ENCODE peak calls at places on chromosomes 11 and 22, in five cellular contexts. W, T, V, B and S are unnamed samples.

GRCh38 chr22:25091449-25091848 is 108.2 kb upstream of the CRYBB3 start:
- DNase-seq in W (no peak), V (no peak), T (no peak), B (no peak), S (no peak)

GRCh38 chr22:23305321-23305910 is 125.1 kb downstream of the BCR start:
- DNase-seq in W (peak), T (no peak), V (no peak), B (no peak), S (no peak)

GRCh38 chr11:16001899-16002426 is 354.4 kb downstream of the SOX6 start:
- DNase-seq in W (no peak), V (no peak), B (no peak), T (no peak), S (no peak)

GRCh38 chr11:12865871-12866595 is 143.1 kb upstream of the RASSF10 start:
- DNase-seq in W (no peak), B (no peak), T (no peak), V (no peak), S (no peak)

GRCh38 chr11:70281114-70281729 is 10.7 kb downstream of the PPFIA1 start:
- DNase-seq in T (no peak), B (peak), V (no peak), W (peak), S (peak)

GRCh38 chr11:131913267-131913666 is 542.9 kb downstream of the NTM start:
- DNase-seq in W (no peak), B (no peak), T (no peak), V (no peak), S (no peak)

GRCh38 chr11:30370164-30370563 is 47.3 kb downstream of the ARL14EP start:
- DNase-seq in V (no peak), B (no peak), T (no peak), W (no peak), S (no peak)

GRCh38 chr11:112613051-112613972 is 347.9 kb upstream of the NCAM1 start:
- DNase-seq in W (peak), T (no peak), B (no peak), V (no peak), S (no peak)

GRCh38 chr11:1014276-1014675 is 22.2 kb downstream of the MUC6 start:
- DNase-seq in B (no peak), T (no peak), W (no peak), V (no peak), S (no peak)

GRCh38 chr11:7671807-7672206 is 1.5 kb downstream of the CYB5R2 start:
- DNase-seq in W (no peak), T (no peak), B (no peak), V (no peak), S (no peak)

GRCh38 chr11:16926868-16927267 is 87.3 kb downstream of the PLEKHA7 start:
- DNase-seq in T (no peak), W (no peak), V (no peak), B (no peak), S (no peak)

GRCh38 chr22:39498368-39498767 is 3.7 kb upstream of the MIEF1 start:
- DNase-seq in T (no peak), W (peak), B (peak), V (no peak), S (no peak)

GRCh38 chr11:20045098-20045688 is 115.1 kb downstream of the DBX1 start:
- DNase-seq in T (no peak), B (peak), W (no peak), V (no peak), S (no peak)

GRCh38 chr22:19886605-19887250 is 32.1 kb upstream of the GNB1L start:
- DNase-seq in W (peak), B (peak), T (no peak), V (no peak), S (no peak)

GRCh38 chr22:49415219-49415951 is 412.3 kb downstream of the BRD1 start:
- DNase-seq in T (no peak), B (no peak), V (no peak), W (no peak), S (no peak)

GRCh38 chr11:126341760-126342161 is 13.7 kb upstream of the ST3GAL4 start:
- DNase-seq in W (no peak), T (no peak), B (no peak), V (no peak), S (no peak)

DNA sequence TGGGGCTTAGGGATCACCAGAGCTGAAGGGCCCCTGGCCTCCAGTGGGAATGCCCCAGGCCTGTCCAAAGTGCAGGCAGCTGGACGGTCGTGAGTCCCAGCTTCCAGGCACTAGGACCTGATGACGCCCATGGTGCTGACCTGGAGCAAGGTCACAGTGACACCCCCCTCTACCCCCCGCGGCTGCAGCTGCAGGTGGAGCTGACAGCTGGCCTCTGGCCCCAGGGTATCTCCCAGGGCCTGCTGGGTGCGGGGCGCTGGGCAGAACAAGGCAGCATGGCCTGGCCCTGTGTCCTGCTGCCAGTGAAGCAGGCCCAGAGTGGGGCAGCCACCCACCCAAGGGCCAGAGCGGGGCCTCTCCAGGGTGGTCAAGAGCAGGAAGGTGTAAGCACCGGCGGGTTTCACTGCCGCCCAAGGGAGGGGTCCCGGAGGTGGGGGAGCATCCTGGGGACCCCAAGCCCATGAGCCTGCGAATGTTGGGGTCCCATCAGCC is 553 bp upstream of the TCIRG1 start:
- DNase-seq in V (no peak), W (no peak), T (no peak), B (no peak), S (no peak)
- TF ChIP-seq CTCF in V (no peak), W (no peak), T (no peak), B (no peak), S (no peak)

GRCh38 chr22:43042101-43042780 is 27.3 kb upstream of the PACSIN2 start:
- DNase-seq in T (no peak), B (no peak), W (no peak), V (no peak), S (no peak)

GRCh38 chr22:43038325-43038724 is 23.4 kb upstream of the PACSIN2 start:
- DNase-seq in B (no peak), V (no peak), W (no peak), T (no peak), S (no peak)

GRCh38 chr22:43035250-43035649 is 20.3 kb upstream of the PACSIN2 start:
- DNase-seq in V (no peak), B (no peak), T (no peak), W (no peak), S (no peak)

GRCh38 chr22:43044402-43044801 is 29.5 kb upstream of the PACSIN2 start:
- DNase-seq in V (no peak), W (no peak), T (no peak), B (no peak), S (no peak)

DNA sequence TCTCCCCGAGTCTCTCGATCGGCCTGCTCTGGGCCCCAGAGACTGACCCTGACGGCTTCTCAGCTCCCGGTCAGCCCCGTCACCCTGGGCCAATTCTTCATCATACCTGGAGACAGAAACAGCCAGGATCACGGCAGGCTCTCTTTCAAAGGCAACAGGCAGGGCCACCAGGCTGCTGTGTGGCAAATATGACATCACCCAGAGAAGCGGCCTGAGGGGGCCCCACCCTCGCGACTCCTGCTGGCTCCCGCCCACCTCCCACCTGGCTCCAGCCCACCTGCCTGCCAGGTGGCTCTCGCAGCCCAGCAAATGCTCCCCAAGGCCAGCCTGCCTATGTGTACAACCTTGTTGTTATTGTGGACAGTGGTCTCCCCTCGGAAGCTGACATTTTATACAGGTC is 24.9 kb upstream of the PACSIN2 start:
- DNase-seq in V (no peak), W (no peak), B (no peak), T (no peak), S (no peak)
- TF ChIP-seq CTCF in V (no peak), W (no peak), B (no peak), T (no peak), S (no peak)

GRCh38 chr22:45309422-45310227 is at the start of gene FAM118A:
- DNase-seq in V (peak), T (peak), B (peak), W (peak), S (peak)
- TF ChIP-seq CTCF in V (no peak), T (no peak), B (peak), W (no peak), S (no peak)

DNA sequence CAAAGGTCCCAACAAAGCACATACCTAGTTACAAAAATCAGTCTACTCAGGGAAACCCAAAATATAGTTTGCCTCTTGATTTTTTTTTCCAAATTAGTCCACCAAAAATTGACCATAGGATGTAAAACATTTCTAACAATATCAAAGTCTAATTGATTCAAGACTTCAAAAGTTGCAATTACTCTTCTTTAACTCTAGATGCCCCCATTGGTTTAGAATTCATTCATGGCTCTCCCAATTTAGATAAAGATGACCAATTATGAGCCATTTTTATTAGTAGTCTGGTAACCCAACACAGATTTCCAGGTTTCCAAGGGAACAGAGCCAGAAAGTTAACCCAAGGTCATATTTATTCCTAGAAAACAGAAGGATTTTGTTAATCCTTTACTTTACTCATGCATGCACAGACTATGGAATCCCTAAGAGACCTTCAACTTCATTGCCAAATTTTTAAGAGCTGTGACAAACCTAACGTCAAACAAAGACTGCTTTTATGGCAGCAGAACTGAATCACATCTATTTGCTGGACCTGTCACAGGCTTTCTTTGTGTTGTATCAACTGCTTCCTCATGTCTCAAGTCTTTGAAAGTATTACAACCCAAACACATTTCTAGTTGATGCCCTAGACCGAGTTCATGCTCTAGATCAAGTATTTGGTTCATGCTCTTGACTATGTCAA is 55.3 kb downstream of the C22orf42 start:
- DNase-seq in W (no peak), T (no peak), B (no peak), V (no peak), S (no peak)
- TF ChIP-seq CTCF in W (no peak), T (no peak), B (peak), V (no peak), S (no peak)

DNA sequence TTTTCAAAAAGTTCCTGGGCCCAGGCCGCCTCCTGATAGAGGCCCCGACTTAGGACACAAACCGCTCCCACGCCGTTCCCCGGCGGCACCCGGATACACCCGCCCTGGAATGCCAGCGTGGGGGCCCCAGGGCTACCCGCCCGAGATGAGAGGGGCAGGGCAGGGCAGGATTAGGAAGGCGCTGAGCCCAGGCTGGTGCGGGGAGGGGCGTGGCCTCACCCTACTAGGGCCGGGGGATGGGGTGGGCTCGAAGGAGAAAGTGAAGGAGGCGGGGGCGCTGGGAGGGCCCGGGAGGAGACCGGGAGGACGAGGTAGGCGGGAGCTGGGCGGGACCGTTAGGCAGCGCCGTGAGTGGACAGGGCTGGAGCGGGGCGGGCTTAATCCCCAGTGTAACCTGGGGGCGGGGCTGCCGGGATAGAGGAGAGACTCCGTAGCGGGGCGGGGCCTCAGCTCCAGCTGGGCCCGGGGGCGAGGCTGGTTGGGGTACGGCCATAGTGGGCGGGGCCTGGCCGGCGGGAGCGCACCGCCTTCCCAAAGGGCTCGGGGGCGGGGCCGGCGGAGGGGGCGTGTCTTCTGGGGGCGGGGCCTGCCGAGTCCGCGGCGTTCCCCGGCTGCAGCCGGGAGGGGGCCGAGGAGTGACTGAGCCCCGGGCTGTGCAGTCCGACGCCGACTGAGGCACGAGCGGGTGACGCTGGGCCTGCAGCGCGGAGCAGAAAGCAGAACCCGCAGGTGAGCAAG is at the start of gene CD82:
- DNase-seq in V (peak), T (peak), B (peak), W (peak), S (peak)
- TF ChIP-seq CTCF in V (peak), T (peak), B (peak), W (no peak), S (peak)